ENCODE peak calls at places on chromosomes 13 and 19, in five cellular contexts. E is lung, P is small intestine, Q is stomach, U is tibial artery. C is an unnamed sample.

GRCh38 chr19:12638611-12639182 is 27.8 kb downstream of the MAN2B1 start:
- DNase-seq in E (no peak), P (no peak), Q (no peak), U (no peak), C (no peak)

GRCh38 chr13:30829788-30830637 is 76.1 kb upstream of the MEDAG start:
- DNase-seq in E (no peak), P (no peak), Q (no peak), U (no peak), C (no peak)

GRCh38 chr19:20413705-20414104 is 151.9 kb downstream of the ZNF737 start:
- DNase-seq in E (no peak), P (no peak), Q (no peak), U (no peak), C (no peak)

GRCh38 chr19:39133431-39134270 is 8.1 kb downstream of the PAK4 start:
- DNase-seq in E (peak; percentile 56), P (peak; percentile 55), Q (peak; percentile 56), U (no peak), C (no peak)

GRCh38 chr19:17184381-17184841 is 30.7 kb upstream of the USE1 start:
- DNase-seq in E (no peak), P (peak; percentile 57), Q (no peak), U (no peak), C (peak; percentile 79)

GRCh38 chr19:30153326-30154210 is 211.5 kb downstream of the URI1 start:
- DNase-seq in E (no peak), P (no peak), Q (no peak), U (no peak), C (no peak)

GRCh38 chr13:91520952-91521351 is 122.5 kb downstream of the GPC5 start:
- DNase-seq in E (no peak), P (no peak), Q (no peak), U (no peak), C (no peak)

GRCh38 chr19:34215666-34216038 is 38.7 kb upstream of the GARRE1 start:
- DNase-seq in E (no peak), P (no peak), Q (no peak), U (no peak), C (no peak)

GRCh38 chr13:79401259-79402071 is 4.6 kb downstream of the RBM26 start:
- DNase-seq in E (no peak), P (no peak), Q (no peak), U (no peak), C (no peak)

GRCh38 chr19:38068851-38069250 is 155.2 kb downstream of the DPF1 start:
- DNase-seq in E (no peak), P (no peak), Q (no peak), U (no peak), C (no peak)

GRCh38 chr13:80276371-80277289 is 64.3 kb downstream of the SPRY2 start:
- DNase-seq in E (no peak), P (no peak), Q (no peak), U (no peak), C (no peak)

GRCh38 chr19:13729859-13730258 is 34.5 kb upstream of the MRI1 start:
- DNase-seq in E (no peak), P (no peak), Q (no peak), U (no peak), C (no peak)

GRCh38 chr13:109271991-109272454 is 514.4 kb downstream of the IRS2 start:
- DNase-seq in E (no peak), P (no peak), Q (no peak), U (no peak), C (no peak)

GRCh38 chr13:80740076-80740475 is 399.1 kb upstream of the SPRY2 start:
- DNase-seq in E (no peak), P (no peak), Q (no peak), U (no peak), C (no peak)

GRCh38 chr19:42132851-42133528 is 744 bp upstream of the POU2F2 start:
- DNase-seq in E (peak; percentile 51), P (peak; percentile 64), Q (peak; percentile 78), U (peak; percentile 74), C (peak; percentile 86)

GRCh38 chr13:20360041-20360491 is 127.9 kb upstream of the GJB6 start:
- DNase-seq in E (no peak), P (no peak), Q (no peak), U (no peak), C (no peak)

GRCh38 chr13:67299731-67300130 is 69.6 kb upstream of the PCDH9 start:
- DNase-seq in E (no peak), P (no peak), Q (no peak), U (no peak), C (no peak)

GRCh38 chr13:93169980-93170379 is 56.6 kb upstream of the GPC6 start:
- DNase-seq in E (no peak), P (no peak), Q (no peak), U (no peak), C (no peak)

GRCh38 chr19:35195822-35196221 is 32.7 kb downstream of the FAM187B start:
- DNase-seq in E (no peak), P (no peak), Q (no peak), U (no peak), C (no peak)

DNA sequence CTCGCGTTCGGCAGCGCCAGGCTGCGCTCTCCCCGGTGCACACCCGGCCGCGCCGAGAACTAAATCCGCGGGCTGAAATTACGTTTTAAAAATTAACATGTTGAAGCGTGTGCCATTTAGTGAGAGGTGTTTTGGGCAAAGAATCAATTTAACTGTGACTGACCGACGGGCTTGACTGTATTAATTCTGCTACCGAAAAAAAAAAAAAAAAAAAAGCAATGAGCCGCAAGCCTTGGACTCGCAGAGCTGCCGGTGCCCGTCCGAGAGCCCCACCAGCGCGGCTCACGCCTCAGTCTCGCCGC is 9.6 kb upstream of the SOX1 start:
- DNase-seq in E (no peak), P (no peak), Q (no peak), U (no peak), C (no peak)
- H3K36me3 ChIP-seq in E (no peaks in the 10 kb centered on the region), P (no peaks in the 10 kb centered on the region), Q (no peaks in the 10 kb centered on the region), U (no peaks in the 10 kb centered on the region), C (no peaks in the 10 kb centered on the region)

GRCh38 chr19:52331757-52332156 is 4.3 kb upstream of the ZNF610 start:
- DNase-seq in E (no peak), P (no peak), Q (no peak), U (no peak), C (no peak)

GRCh38 chr19:52336976-52337375 is 933 bp downstream of the ZNF610 start:
- DNase-seq in E (no peak), P (no peak), Q (no peak), U (no peak), C (peak; percentile 11)

GRCh38 chr19:52336117-52336811 is at the start of gene ZNF610:
- DNase-seq in E (peak; percentile 90), P (peak; percentile 88), Q (peak; percentile 88), U (peak; percentile 93), C (peak; percentile 68)

GRCh38 chr19:52335768-52336116 is 301 bp upstream of the ZNF610 start:
- DNase-seq in E (no peak), P (no peak), Q (no peak), U (no peak), C (no peak)
- H3K9me3 ChIP-seq in E (peaks cover 36% of the 10 kb centered on the region), P (peaks cover 4% of the 10 kb centered on the region), Q (peaks cover 24% of the 10 kb centered on the region), U (peaks cover 26% of the 10 kb centered on the region), C (peaks cover 41% of the 10 kb centered on the region)

DNA sequence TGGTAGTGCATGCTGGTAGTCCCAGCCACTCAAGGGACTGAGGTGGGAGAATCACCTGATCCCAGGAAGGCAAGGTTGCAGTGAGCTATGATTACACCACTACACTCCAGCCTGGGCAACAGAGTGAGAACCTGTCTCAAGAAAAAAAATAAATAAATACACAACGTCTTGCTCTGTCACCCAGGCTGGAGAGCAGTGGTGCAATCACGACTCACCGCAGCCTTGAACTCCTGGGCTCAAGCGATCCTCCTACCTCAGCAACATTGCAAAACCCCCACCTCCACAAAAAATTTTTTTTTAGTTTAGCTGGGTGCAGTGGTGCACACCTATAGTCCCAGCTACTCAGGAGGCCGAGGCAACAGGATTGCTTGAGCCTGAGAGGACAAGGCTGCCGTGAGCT is 8.8 kb downstream of the TPM4 start:
- DNase-seq in E (no peak), P (no peak), Q (no peak), U (no peak), C (no peak)
- H3K36me3 ChIP-seq in E (peaks cover 19% of the 10 kb centered on the region), P (peaks cover 7% of the 10 kb centered on the region), Q (peaks cover 96% of the 10 kb centered on the region), U (peaks cover 92% of the 10 kb centered on the region), C (peaks cover 78% of the 10 kb centered on the region)

GRCh38 chr13:24013189-24013588 is 115.9 kb upstream of the C1QTNF9B start:
- DNase-seq in E (no peak), P (no peak), Q (no peak), U (no peak), C (no peak)

GRCh38 chr13:24016046-24016445 is 118.7 kb upstream of the C1QTNF9B start:
- DNase-seq in E (no peak), P (no peak), Q (no peak), U (no peak), C (no peak)

GRCh38 chr13:24011266-24011665 is 114.0 kb upstream of the C1QTNF9B start:
- DNase-seq in E (no peak), P (no peak), Q (no peak), U (no peak), C (no peak)

GRCh38 chr13:24008679-24009078 is 111.4 kb upstream of the C1QTNF9B start:
- DNase-seq in E (no peak), P (no peak), Q (no peak), U (no peak), C (no peak)

GRCh38 chr13:24012648-24013047 is 115.3 kb upstream of the C1QTNF9B start:
- DNase-seq in E (no peak), P (no peak), Q (no peak), U (no peak), C (no peak)
- H3K9me3 ChIP-seq in E (peaks cover 2% of the 10 kb centered on the region), P (no peaks in the 10 kb centered on the region), Q (no peaks in the 10 kb centered on the region), U (no peaks in the 10 kb centered on the region), C (no peaks in the 10 kb centered on the region)

C was measured in CD4-positive, CD25-positive, alpha-beta regulatory T cell.